ENCODE peak calls at places on chromosome 2, in eight cellular contexts. G, I, E, A, V, K, Q and Y are unnamed samples.

GRCh38 chr2:12120281-12121150 is 374.1 kb downstream of the LPIN1 start:
- DNase-seq in A (no peak), K (no peak), I (no peak), Q (peak), E (no peak), G (no peak), V (no peak), Y (peak)

GRCh38 chr2:43707255-43707654 is 31.0 kb upstream of the C1GALT1C1L start:
- DNase-seq in E (peak), K (no peak), A (no peak), V (no peak), I (no peak), Q (peak), G (no peak), Y (peak)

GRCh38 chr2:170813611-170814550 is 2.8 kb upstream of the GAD1 start:
- DNase-seq in E (no peak), G (no peak), A (no peak), K (peak), I (peak), V (no peak), Q (peak), Y (peak)

GRCh38 chr2:158600155-158600802 is 143.5 kb downstream of the PKP4 start:
- DNase-seq in G (no peak), V (no peak), I (no peak), E (peak), A (no peak), Q (peak), K (peak), Y (peak)

GRCh38 chr2:74414913-74415761 is 6.3 kb downstream of the C2orf81 start:
- DNase-seq in A (peak), G (no peak), I (peak), E (peak), V (no peak), K (no peak), Q (peak), Y (peak)

GRCh38 chr2:151289972-151290335 is 486 bp upstream of the NMI start:
- DNase-seq in K (no peak), G (no peak), V (no peak), I (no peak), A (no peak), Q (no peak), E (no peak), Y (peak)

GRCh38 chr2:59528525-59528924 is 1024.9 kb downstream of the BCL11A start:
- DNase-seq in V (no peak), K (no peak), G (no peak), I (no peak), A (no peak), Q (no peak), E (no peak), Y (no peak)

GRCh38 chr2:12177052-12177994 is 430.9 kb downstream of the LPIN1 start:
- DNase-seq in G (no peak), Q (peak), V (no peak), I (no peak), K (no peak), A (no peak), E (peak), Y (peak)

GRCh38 chr2:32745675-32746074 is 117.8 kb downstream of the TTC27 start:
- DNase-seq in G (no peak), I (no peak), E (no peak), A (no peak), K (no peak), V (no peak), Q (no peak), Y (no peak)